ENCODE peak calls at places on chromosomes 6 and 20, in five cellular contexts. Y is IMR-90, L is A549, Z is SK-N-SH, W is K562. N is an unnamed sample.

GRCh38 chr6:82570083-82570482 is 206.5 kb downstream of the TPBG start:
- DNase-seq in Y (no peak), L (no peak), Z (peak; percentile 42), W (no peak), N (no peak)

GRCh38 chr20:47784256-47784598 is 1.1 kb downstream of the SULF2 start:
- DNase-seq in Y (no peak), L (no peak), Z (no peak), W (no peak), N (no peak)

GRCh38 chr6:26351544-26351953 is 13.4 kb upstream of the BTN3A2 start:
- DNase-seq in Y (peak; percentile 99), L (peak; percentile 70), Z (no peak), W (peak; percentile 52), N (no peak)

GRCh38 chr6:90890681-90891337 is 303.9 kb upstream of the MAP3K7 start:
- DNase-seq in Y (no peak), L (no peak), Z (no peak), W (no peak), N (no peak)

GRCh38 chr6:21228411-21228810 is 365.1 kb upstream of the SOX4 start:
- DNase-seq in Y (peak; percentile 47), L (no peak), Z (no peak), W (no peak), N (no peak)

GRCh38 chr6:137424243-137424642 is 70.0 kb downstream of the OLIG3 start:
- DNase-seq in Y (no peak), L (no peak), Z (no peak), W (no peak), N (no peak)

GRCh38 chr6:13217206-13217905 is 111.0 kb downstream of the TBC1D7 start:
- DNase-seq in Y (peak; percentile 34), L (no peak), Z (no peak), W (no peak), N (no peak)

GRCh38 chr20:10671850-10672578 is 1.8 kb downstream of the JAG1 start:
- DNase-seq in Y (peak; percentile 46), L (no peak), Z (peak; percentile 48), W (peak; percentile 32), N (no peak)

GRCh38 chr20:34415079-34415478 is 52.0 kb downstream of the ITCH start:
- DNase-seq in Y (no peak), L (no peak), Z (no peak), W (no peak), N (peak; percentile 39)

GRCh38 chr6:105402981-105403935 is at the start of gene PREP:
- DNase-seq in Y (peak; percentile 81), L (peak; percentile 82), Z (peak; percentile 94), W (peak; percentile 83), N (peak; percentile 28)

GRCh38 chr6:731924-732323 is 39.0 kb upstream of the EXOC2 start:
- DNase-seq in Y (no peak), L (no peak), Z (no peak), W (no peak), N (no peak)

GRCh38 chr6:741410-742339 is 48.7 kb upstream of the EXOC2 start:
- DNase-seq in Y (no peak), L (no peak), Z (no peak), W (no peak), N (no peak)

DNA sequence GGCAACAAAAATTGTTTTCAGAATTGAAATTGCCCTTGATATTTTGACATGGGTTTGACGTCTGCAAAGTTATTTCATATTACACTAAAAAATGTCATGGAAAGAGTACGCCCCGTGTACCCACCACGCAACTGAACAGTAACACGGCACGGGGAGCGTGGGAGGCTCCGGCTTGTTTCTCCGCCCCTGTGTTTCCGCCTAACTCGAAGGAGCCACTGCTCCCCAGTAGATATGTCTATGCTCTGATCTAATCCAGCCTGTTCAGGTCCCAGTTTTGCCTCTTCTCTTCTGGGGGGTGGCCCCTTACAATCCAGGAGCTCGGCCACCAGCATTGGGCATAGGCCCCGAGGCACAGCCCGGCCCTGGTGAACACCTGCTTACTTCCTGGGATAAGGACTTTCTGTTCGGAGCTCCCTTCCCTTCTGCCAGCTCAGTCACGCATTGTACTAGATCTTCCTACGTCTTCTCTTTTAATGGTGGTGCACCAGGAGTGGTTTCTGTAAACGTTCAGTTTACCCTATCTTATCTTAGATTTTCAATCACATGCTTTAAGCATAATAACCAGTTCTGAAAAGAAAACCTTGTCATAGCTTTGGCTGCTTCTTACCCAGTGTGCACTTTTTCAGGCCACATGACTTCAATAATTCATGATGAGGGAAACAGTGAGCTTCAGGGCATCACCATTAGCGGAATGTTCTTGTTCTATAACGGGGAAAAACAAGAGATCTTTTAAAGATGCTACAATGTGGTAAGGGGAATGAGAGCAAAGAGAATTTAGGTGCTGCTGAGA is 43.9 kb upstream of the EXOC2 start:
- DNase-seq in Y (no peak), L (no peak), Z (no peak), W (no peak), N (no peak)
- TF ChIP-seq RCOR1 in Y (no peak), L (no peak), Z (no peak), W (no peak), N (no peak)

GRCh38 chr6:25278914-25279747 is at the start of gene CARMIL1:
- DNase-seq in Y (peak; percentile 52), L (peak; percentile 79), Z (peak; percentile 94), W (peak; percentile 92), N (no peak)
- TF ChIP-seq RAD21 in Y (peak; percentile 65), L (peak; percentile 84), Z (peak; percentile 83), W (peak; percentile 78), N (peak; percentile 79)

DNA sequence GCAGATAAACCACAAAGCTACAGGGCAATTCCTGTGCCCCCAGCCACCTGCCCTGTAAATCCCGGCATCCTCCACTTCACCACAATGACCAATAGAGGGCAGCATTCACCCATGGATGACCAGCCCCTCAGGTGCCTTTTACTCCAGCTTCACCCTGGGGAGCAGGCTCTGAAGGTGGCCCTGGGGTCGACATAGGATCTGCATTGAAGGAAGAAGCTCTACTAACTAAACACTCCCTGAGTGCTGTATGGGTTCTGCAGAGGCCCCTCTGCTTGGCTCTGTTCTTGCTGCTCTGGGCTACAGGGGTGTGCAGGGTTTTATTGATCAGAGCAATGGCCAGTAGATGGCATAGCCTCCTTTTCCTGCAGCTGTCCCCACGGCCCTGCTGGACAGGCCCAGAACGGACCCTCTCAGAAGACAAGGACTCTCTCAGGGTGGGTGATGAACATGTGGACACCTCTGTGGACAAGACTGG is 20.3 kb downstream of the CST4 start:
- DNase-seq in Y (peak; percentile 50), L (peak; percentile 84), Z (peak; percentile 63), W (peak; percentile 58), N (no peak)
- TF ChIP-seq RCOR1 in Y (no peak), L (no peak), Z (no peak), W (no peak), N (no peak)

DNA sequence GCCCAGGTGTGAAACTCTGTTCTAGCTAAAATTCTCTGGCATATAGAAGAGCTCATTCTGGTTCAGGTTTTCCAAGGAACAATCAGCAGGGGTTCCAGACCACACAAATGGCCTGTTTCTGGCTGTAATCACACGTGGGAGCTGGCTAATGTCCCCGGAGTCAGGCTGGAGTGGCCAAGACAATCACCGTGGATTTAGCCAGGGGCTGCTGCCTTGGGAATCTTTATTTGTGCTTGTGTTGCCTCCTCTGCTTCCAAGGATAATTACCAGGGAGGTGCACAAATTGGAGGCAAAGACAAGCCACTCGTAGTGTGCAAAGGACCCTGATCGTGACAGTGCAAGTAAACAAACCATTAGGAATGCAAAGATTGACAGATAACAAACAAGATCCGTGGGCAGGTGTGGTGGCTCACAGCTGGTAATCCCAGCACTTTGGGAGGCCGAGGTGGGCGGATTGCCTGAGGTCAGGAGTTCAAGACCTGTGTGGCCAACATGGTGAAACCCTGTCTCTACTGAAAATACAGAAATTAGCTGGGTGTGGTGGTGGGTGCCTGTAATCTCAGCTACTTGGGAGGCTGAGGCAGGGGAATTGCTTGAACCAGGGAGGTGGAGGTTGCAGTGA is 77.3 kb downstream of the KCNB1 start:
- DNase-seq in Y (no peak), L (no peak), Z (no peak), W (no peak), N (no peak)
- TF ChIP-seq RAD21 in Y (no peak), L (no peak), Z (no peak), W (no peak), N (no peak)

N was measured in GM12878.